ENCODE peak calls at places on chromosomes 11 and 22, in seven cellular contexts. Z is HCT116, E is IMR-90, C is H9, B is DND-41, H is neural progenitor cell, R is endothelial cell of umbilical vein. Q is an unnamed sample.

GRCh38 chr22:23533328-23533762 is 46.7 kb downstream of the IGLL1 start:
- DNase-seq in H (peak), B (peak), E (peak), R (peak), Z (no peak), C (peak), Q (peak)

GRCh38 chr11:134349802-134350355 is 18.1 kb downstream of the GLB1L2 start:
- DNase-seq in B (no peak), E (no peak), Z (no peak), C (peak), H (no peak), R (no peak), Q (no peak)

GRCh38 chr11:72224587-72225410 is at the start of gene INPPL1:
- DNase-seq in Z (no peak), C (peak), H (peak), R (no peak), E (no peak), B (peak), Q (peak)

GRCh38 chr11:124762077-124762623 is at the start of gene ESAM:
- DNase-seq in B (no peak), H (peak), E (no peak), Z (no peak), C (peak), R (no peak), Q (no peak)

GRCh38 chr11:816433-816779 is 2.3 kb upstream of the PNPLA2 start:
- DNase-seq in E (no peak), C (no peak), H (no peak), R (no peak), B (no peak), Z (no peak), Q (no peak)

GRCh38 chr11:60762851-60763691 is 6.4 kb downstream of the MS4A15 start:
- DNase-seq in C (no peak), Z (peak), E (no peak), B (no peak), H (peak), R (no peak), Q (no peak)

GRCh38 chr11:40291304-40292100 is 1168.0 kb downstream of the LRRC4C start:
- DNase-seq in E (no peak), H (peak), B (no peak), R (no peak), Z (no peak), C (no peak), Q (peak)

GRCh38 chr22:41516462-41516861 is 27.8 kb downstream of the POLR3H start:
- DNase-seq in R (no peak), Z (no peak), H (no peak), C (no peak), B (no peak), E (no peak), Q (no peak)

GRCh38 chr22:29116397-29117123 is 43.7 kb downstream of the KREMEN1 start:
- DNase-seq in E (peak), B (no peak), C (no peak), Z (no peak), R (no peak), H (no peak), Q (peak)

GRCh38 chr11:125624756-125625213 is at the start of gene CHEK1:
- DNase-seq in Z (no peak), R (no peak), B (no peak), C (no peak), H (no peak), E (no peak), Q (no peak)

GRCh38 chr11:13907678-13908077 is 54.8 kb upstream of the SPON1 start:
- DNase-seq in H (no peak), E (no peak), Z (no peak), C (no peak), R (no peak), B (no peak), Q (no peak)

DNA sequence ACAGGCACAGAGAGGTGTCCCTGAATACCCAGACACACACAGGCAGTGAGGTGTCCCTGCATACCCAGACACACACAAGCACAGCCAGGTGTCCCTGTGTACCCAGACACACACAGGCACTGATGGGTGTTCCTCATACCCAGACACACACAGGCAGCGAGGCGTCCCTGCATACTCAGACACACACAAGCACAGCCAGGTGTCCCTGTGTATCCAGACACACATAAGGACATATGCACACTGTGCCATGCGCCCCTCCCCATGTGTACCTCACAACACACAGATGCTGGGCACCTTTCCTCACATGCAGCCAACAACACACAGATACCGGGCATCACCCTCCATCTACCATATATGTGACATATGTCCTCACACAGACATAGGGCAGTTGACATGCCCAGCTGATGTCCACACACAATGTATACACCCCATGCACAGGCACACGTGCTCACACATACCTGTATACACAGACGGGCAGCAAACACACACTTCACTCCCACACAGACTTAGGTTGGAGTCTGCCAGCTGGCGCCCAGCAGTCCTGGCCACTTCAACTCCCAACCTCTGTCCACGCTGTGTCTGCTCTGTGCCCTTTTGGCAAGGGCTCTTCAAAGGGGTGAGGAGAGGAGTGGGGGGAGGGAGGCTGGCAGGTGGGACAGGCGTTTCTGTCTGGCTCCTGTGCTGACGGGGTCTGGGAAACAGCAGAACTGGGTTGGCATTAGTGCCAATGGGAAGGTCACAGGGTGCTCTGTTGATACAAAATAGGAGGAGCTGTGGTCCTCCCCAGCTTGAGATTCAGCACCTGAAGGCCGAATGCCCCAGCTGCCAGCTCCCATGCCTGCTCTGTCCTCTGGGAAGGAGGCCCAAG is 69.4 kb upstream of the ALX4 start:
- DNase-seq in Z (no peak), H (no peak), C (no peak), E (no peak), R (no peak), B (no peak), Q (no peak)
- H3K9ac ChIP-seq in Z (no peak), H (no peak), C (no peak), E (no peak), R (no peak), B (no peak), Q (no peak)

GRCh38 chr11:62233730-62234129 is 8.3 kb upstream of the SCGB1D2 start:
- DNase-seq in B (no peak), E (no peak), Z (no peak), R (no peak), C (no peak), H (no peak), Q (no peak)
- TF ChIP-seq CTCF in B (peak), E (no peak), Z (peak), R (no peak), C (no peak), H (no peak), Q (peak)

GRCh38 chr22:19133561-19133960 is 2.5 kb downstream of the TSSK2 start:
- DNase-seq in Z (no peak), B (no peak), H (no peak), E (no peak), C (no peak), R (no peak), Q (no peak)

GRCh38 chr22:19132693-19133400 is 1.7 kb downstream of the TSSK2 start:
- DNase-seq in Z (no peak), H (no peak), C (no peak), E (no peak), B (no peak), R (no peak), Q (no peak)

GRCh38 chr22:19130959-19131684 is at the start of gene TSSK2:
- DNase-seq in B (no peak), R (no peak), C (peak), H (no peak), E (no peak), Z (no peak), Q (no peak)

GRCh38 chr22:19131685-19132015 is 542 bp downstream of the TSSK2 start:
- DNase-seq in R (no peak), Z (no peak), B (no peak), H (no peak), E (no peak), C (no peak), Q (no peak)

GRCh38 chr22:19132153-19132552 is 1.0 kb downstream of the TSSK2 start:
- DNase-seq in R (no peak), Z (no peak), B (no peak), H (no peak), C (no peak), E (no peak), Q (no peak)
- H3K9ac ChIP-seq in R (no peak), Z (no peak), B (no peak), H (no peak), C (no peak), E (no peak), Q (no peak)

GRCh38 chr11:114302663-114303062 is 6.5 kb downstream of the NNMT start:
- DNase-seq in Z (no peak), R (no peak), E (no peak), H (peak), B (no peak), C (no peak), Q (no peak)

GRCh38 chr11:114304065-114304464 is 7.9 kb downstream of the NNMT start:
- DNase-seq in Z (no peak), B (no peak), E (no peak), H (no peak), C (no peak), R (no peak), Q (no peak)

GRCh38 chr11:114298701-114299090 is 2.5 kb downstream of the NNMT start:
- DNase-seq in B (no peak), H (no peak), E (no peak), C (no peak), Z (no peak), R (no peak), Q (no peak)

GRCh38 chr11:114301927-114302326 is 5.7 kb downstream of the NNMT start:
- DNase-seq in R (no peak), H (no peak), B (no peak), E (no peak), Z (no peak), C (no peak), Q (no peak)

GRCh38 chr11:114301088-114301487 is 4.9 kb downstream of the NNMT start:
- DNase-seq in E (no peak), R (no peak), C (no peak), Z (no peak), H (no peak), B (no peak), Q (no peak)
- TF ChIP-seq CTCF in E (no peak), R (no peak), C (no peak), Z (no peak), H (no peak), B (no peak), Q (no peak)

GRCh38 chr11:17933710-17934109 is 79.1 kb downstream of the SERGEF start:
- DNase-seq in E (no peak), B (no peak), C (no peak), Z (no peak), H (no peak), R (no peak), Q (no peak)

GRCh38 chr11:17930544-17931144 is 82.2 kb downstream of the SERGEF start:
- DNase-seq in R (no peak), C (no peak), E (no peak), B (no peak), Z (no peak), H (no peak), Q (no peak)

GRCh38 chr11:17929171-17929570 is 83.7 kb downstream of the SERGEF start:
- DNase-seq in H (no peak), C (no peak), E (no peak), B (no peak), R (no peak), Z (no peak), Q (no peak)

GRCh38 chr11:17932472-17932871 is 80.4 kb downstream of the SERGEF start:
- DNase-seq in B (no peak), Z (no peak), C (no peak), H (no peak), E (no peak), R (no peak), Q (no peak)

DNA sequence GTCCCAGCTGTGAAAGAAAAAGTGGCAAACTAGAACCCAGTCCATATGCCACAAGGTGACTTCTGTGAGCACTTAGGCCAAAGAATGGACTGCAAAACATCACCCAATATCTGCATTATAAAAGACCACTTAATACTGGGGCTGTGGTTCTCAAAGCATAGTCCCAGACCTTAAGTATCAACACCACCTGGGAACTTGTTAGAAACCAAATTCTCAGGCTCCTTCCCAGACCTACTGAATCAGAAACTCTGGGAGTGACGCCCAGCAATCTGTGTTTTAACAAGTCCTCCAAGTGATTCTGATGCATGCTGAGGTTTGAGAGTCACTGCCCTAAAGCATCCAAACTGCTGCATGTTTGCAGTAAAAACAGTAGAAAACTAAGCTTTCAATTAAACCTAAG is 81.3 kb downstream of the SERGEF start:
- DNase-seq in H (no peak), E (peak), C (peak), B (no peak), Z (no peak), R (no peak), Q (no peak)
- H3K9ac ChIP-seq in H (no peak), E (no peak), C (no peak), B (no peak), Z (no peak), R (no peak), Q (no peak)

DNA sequence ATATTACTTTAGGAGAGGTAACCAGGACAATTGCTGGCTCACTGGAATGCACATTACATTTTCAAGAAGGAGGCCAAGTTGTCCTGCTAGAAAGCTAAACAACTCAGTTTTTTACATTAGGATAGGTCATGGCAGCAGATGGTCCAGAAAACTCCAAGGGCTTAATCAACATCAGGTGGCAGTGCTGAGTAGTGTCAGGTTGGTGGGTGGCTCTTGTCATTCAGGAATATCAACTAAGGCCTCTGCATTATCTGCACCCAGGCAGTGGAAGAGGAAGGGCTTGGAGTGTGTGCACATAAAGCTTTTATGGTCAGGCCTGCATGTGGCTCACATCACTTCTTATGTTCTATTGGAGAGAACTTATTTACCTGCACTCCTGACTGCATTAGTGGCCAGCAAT is 32.2 kb upstream of the OR4B1 start:
- DNase-seq in R (no peak), C (no peak), B (no peak), Z (no peak), E (no peak), H (no peak), Q (no peak)
- TF ChIP-seq CTCF in R (no peak), C (no peak), B (peak), Z (no peak), E (no peak), H (no peak), Q (no peak)

DNA sequence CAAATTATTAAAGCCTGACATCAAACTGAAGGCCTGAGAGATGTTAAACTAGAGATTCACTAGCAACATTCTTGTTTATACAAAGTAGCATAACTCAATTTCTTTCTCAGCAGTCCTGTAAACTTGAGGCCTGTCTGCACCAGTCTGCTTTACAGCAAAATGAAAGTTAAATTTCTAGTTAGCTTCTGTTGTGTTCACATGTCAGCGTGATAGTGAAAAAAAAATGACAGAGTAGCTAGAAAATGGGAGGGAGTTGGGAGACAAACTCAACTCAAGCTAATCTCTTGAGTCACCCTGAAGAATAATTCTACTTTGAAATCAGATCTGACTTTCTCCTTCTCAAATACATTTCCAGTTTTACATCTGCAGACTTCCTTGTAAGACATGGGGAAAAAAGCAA is 6.5 kb downstream of the RBFOX2 start:
- DNase-seq in E (peak), R (no peak), Z (no peak), C (no peak), B (no peak), H (no peak), Q (peak)
- H3K9ac ChIP-seq in E (peak), R (no peak), Z (no peak), C (no peak), B (no peak), H (no peak), Q (no peak)

GRCh38 chr11:36157151-36157519 is 132.1 kb downstream of the COMMD9 start:
- DNase-seq in E (no peak), Z (no peak), B (no peak), H (no peak), C (no peak), R (no peak), Q (no peak)
- TF ChIP-seq CTCF in E (no peak), Z (no peak), B (no peak), H (no peak), C (no peak), R (no peak), Q (no peak)

GRCh38 chr11:66326261-66327111 is 9.6 kb upstream of the CD248 start:
- DNase-seq in H (no peak), C (no peak), E (no peak), Z (no peak), B (peak), R (no peak), Q (peak)

GRCh38 chr11:66323684-66324083 is 6.8 kb upstream of the CD248 start:
- DNase-seq in B (no peak), E (no peak), R (no peak), Z (no peak), H (no peak), C (no peak), Q (no peak)

GRCh38 chr11:66327171-66328035 is 8.8 kb downstream of the RIN1 start:
- DNase-seq in B (no peak), R (no peak), Z (no peak), H (no peak), E (peak), C (no peak), Q (peak)

GRCh38 chr11:66324626-66325025 is 7.8 kb upstream of the CD248 start:
- DNase-seq in B (no peak), E (no peak), R (no peak), C (no peak), H (no peak), Z (no peak), Q (peak)

DNA sequence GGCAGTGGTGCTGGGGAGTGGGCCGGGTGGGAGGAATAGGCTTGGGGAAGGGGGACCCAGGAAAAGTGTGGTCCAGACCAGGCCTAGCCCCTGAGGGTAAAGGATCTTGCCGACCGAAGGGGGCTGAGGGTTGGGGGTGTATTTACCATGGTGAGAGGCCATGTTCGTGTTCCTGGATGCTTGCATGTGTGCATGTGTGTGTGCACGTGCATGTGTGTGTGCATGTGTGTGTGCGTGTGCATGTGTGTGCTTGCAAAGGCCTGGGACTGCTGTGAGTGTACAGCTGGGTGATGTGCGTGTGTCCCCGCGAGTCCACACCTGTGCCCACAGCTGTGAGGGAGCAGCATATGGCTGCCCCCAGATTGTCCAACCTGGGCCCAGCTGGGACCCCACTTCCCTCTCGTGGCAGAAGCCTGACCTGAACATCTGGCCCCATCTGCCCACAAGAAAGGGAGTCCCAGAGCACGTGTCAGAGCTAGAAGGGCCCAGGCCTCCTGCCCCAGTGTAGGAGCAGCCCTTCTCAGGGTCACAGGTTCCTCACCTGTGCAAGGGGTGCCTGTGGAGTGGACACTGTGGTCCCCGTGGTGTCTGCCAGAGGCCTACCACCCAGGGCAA is 8.4 kb upstream of the CD248 start:
- DNase-seq in H (no peak), R (no peak), B (peak), Z (no peak), C (no peak), E (no peak), Q (peak)
- H3K9ac ChIP-seq in H (no peak), R (no peak), B (peak), Z (peak), C (no peak), E (no peak), Q (no peak)

Q was measured in fibroblast of lung.